ENCODE peak calls at places on chromosomes 16 and 17, in eight cellular contexts. I, B, P, M, W, X, Q and A are unnamed samples.

GRCh38 chr16:87451563-87452210 is 41.1 kb downstream of the ZCCHC14 start:
- DNase-seq in I (no peak), X (no peak), P (no peak), B (no peak), Q (no peak), M (no peak), W (no peak), A (no peak)

GRCh38 chr16:11423315-11424117 is 78.3 kb downstream of the RMI2 start:
- DNase-seq in W (no peak), B (no peak), I (no peak), Q (no peak), M (no peak), X (no peak), P (no peak), A (no peak)

GRCh38 chr17:72600934-72601333 is 480.1 kb downstream of the SOX9 start:
- DNase-seq in W (peak), M (no peak), B (no peak), I (peak), P (no peak), X (no peak), Q (no peak), A (no peak)

GRCh38 chr17:80952291-80952690 is 39.4 kb upstream of the CHMP6 start:
- DNase-seq in I (no peak), X (no peak), W (no peak), Q (no peak), P (no peak), B (no peak), M (no peak), A (no peak)

GRCh38 chr16:11232852-11233726 is 22.9 kb downstream of the SOCS1 start:
- DNase-seq in M (no peak), P (no peak), Q (no peak), W (no peak), X (peak), I (no peak), B (no peak), A (peak)

GRCh38 chr16:50209548-50210265 is 56.6 kb downstream of the TENT4B start:
- DNase-seq in Q (no peak), P (no peak), X (peak), W (no peak), M (no peak), B (no peak), I (no peak), A (no peak)

GRCh38 chr17:71068351-71068750 is 899.0 kb downstream of the KCNJ2 start:
- DNase-seq in P (no peak), M (no peak), X (no peak), B (no peak), W (peak), Q (no peak), I (no peak), A (no peak)

GRCh38 chr16:23064642-23065041 is 84.6 kb downstream of the USP31 start:
- DNase-seq in Q (no peak), B (no peak), I (peak), W (no peak), M (no peak), P (no peak), X (no peak), A (no peak)

GRCh38 chr16:75148311-75149195 is at the start of gene ZFP1:
- DNase-seq in W (peak), X (peak), I (peak), B (peak), Q (peak), P (peak), M (peak), A (peak)

GRCh38 chr16:84406006-84406963 is 37.9 kb downstream of the ATP2C2 start:
- DNase-seq in Q (no peak), X (no peak), M (no peak), W (no peak), P (no peak), I (no peak), B (no peak), A (no peak)

GRCh38 chr17:50502643-50502990 is 5.6 kb upstream of the MYCBPAP start:
- DNase-seq in X (no peak), I (no peak), P (no peak), M (no peak), Q (no peak), B (no peak), W (no peak), A (no peak)

GRCh38 chr17:3848229-3848628 is 2.2 kb upstream of the NCBP3 start:
- DNase-seq in I (no peak), P (no peak), W (no peak), Q (no peak), X (no peak), B (no peak), M (no peak), A (no peak)

GRCh38 chr16:72865835-72866234 is 182.1 kb downstream of the ZFHX3 start:
- DNase-seq in M (no peak), Q (no peak), X (no peak), B (no peak), P (no peak), I (no peak), W (no peak), A (no peak)

DNA sequence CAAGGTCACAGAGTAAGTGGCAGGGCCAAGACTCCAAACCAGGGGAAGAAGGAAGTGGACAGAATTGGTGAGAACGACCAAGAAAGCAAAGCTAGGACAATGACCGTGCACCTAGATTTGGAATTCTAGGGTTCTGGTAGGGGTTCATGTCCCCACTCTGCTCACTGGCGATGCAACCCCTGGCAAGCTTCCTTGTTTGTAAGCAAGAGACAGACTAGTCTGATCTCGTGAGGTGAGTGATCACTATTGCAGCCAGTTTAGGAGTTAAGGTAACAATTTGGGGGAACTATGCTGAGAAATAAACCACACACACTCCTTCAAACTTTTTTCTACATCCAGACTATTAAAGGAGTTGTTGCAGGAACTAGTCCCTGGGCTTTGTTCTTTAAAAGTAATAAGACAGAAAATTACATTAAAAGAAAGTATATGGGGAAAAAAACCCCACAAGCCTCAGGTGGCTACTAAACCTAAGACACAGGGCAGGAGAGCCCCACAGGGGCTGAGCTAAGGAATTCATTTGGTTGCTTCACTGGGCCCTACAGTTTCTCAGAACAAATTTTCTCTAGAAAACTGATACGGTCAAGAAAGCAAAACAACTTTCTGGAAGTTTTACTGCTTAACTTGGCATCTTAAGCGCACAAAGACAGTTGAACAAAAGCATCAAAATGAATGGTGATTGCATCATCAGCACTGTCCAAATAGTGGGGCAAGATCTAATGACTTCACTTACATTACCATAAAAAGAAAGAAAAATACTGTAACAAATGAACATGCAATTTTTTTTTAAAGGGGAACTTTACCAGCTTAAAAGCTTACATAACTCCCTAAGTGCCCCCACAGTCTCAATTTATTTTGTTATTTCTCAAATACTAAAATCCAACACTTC is 47.8 kb downstream of the XPO6 start:
- DNase-seq in X (no peak), M (peak), Q (no peak), W (peak), B (no peak), P (peak), I (peak), A (no peak)
- TF ChIP-seq CTCF in X (no peak), M (no peak), Q (no peak), W (no peak), B (no peak), P (no peak), I (no peak), A (no peak)

DNA sequence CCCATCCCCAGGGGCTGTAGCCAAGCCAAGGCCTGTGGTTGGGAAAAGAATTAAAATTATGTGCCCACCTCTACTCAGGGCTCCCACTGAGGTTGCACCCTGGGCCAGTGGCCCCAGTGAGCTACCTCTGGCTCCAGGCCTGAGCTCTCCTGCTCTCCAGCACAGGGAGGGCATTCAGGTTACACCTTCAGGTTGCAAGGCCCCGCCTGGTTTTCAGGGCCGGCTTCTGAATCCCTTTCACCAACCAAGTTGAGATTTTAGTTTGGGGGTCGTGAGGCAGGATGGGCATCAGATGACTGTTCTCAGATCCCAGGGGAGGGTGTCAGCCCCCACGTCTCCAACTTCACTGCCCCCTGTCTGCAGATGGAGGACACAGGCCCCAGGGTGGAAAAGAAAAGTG is 8.0 kb upstream of the KATNB1 start:
- DNase-seq in I (no peak), X (no peak), W (no peak), B (no peak), P (no peak), M (no peak), Q (no peak), A (no peak)
- TF ChIP-seq CTCF in I (no peak), X (peak), W (no peak), B (no peak), P (no peak), M (no peak), Q (no peak), A (no peak)

DNA sequence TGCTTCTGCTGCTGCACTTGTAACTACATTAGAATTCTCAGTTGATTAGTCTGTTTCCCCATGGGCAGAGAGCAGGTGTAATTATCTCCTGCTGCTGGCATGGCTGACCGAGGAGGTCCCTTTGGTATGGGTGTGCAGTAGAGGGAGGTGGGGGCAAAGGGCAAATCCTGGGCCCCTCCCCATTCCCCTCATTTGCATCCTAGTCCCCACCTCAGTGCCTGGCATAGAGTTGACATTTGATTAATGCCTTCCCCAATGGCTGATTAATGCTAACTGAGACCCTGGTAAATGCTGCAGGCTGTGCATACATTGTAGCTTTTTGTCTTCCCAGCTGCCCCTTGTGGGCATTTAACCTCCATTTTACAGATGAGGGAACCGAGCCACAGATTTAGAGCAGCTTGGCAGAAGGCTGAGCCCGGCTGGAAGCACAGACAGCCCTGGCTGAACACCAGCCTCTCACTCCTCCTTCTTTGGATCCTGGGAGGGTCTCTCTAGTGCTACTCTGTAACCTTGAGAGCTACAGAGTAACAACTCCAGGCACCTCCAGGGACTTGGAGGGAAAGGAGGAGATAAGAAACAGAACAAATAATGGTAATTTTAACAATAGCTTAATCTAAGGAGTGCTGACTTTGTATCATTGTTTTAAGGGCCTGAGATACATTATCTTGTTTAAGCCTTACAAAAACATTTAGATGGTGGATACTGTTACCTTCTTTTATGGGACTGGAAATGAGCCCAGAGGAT is 5.1 kb downstream of the PLCG2 start:
- DNase-seq in B (no peak), P (no peak), Q (no peak), I (no peak), X (no peak), M (no peak), W (peak), A (no peak)
- TF ChIP-seq CTCF in B (no peak), P (no peak), Q (no peak), I (no peak), X (no peak), M (no peak), W (no peak), A (no peak)

DNA sequence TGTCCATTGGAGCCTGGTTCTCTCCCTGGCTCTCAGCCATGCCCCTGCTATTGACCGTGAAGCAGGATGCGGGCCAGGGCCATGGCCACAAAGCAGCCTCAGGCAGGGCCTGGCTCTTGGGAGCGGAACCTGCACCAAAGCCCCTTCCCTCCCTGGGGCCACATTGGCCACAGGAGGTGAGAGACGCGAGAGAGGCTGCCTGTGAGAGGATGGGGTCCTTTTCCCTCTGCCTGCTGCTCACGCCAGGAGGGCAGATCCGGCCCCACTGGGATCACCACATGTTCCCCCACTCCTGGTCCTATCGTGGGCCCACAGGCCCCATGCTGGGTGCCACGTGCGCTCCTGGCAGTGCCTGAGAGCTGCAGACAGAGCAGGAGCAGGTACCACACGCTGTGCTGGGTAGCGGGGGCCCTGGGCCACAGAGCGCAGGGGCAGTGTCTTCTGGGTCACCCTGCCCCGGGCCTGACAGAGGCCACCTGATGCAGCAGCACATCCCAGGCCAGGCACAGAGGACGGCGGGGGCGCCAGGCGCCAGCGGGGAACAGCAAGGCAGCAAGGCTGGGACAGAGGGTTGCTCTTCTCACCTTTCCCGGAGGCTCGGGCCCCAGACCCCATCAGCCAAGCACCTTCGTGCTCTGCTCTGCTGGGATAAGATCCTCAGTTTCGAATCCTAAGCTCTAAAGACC is 9.2 kb upstream of the NUDT16L1 start:
- DNase-seq in I (no peak), P (no peak), Q (no peak), W (no peak), B (no peak), M (no peak), X (no peak), A (no peak)
- TF ChIP-seq CTCF in I (no peak), P (no peak), Q (no peak), W (no peak), B (no peak), M (no peak), X (no peak), A (no peak)